ENCODE peak calls at places on chromosomes 5 and 9, in five cellular contexts. H is cardiac muscle cell, O is brain microvascular endothelial cell, Y is fibroblast of lung, K is heart left ventricle. J is an unnamed sample.

GRCh38 chr5:122701640-122702523 is 73.0 kb upstream of the SNX2 start:
- DNase-seq in H (no peak), O (no peak), Y (no peak), K (no peak), J (no peak)

GRCh38 chr9:122122468-122122867 is 29.4 kb upstream of the TTLL11 start:
- DNase-seq in Y (no peak), K (no peak), H (no peak), O (no peak), J (no peak)

GRCh38 chr5:66958984-66959641 is 237.5 kb downstream of the CD180 start:
- DNase-seq in K (peak; percentile 45), O (peak; percentile 63), H (peak; percentile 79), Y (peak; percentile 84), J (peak; percentile 82)

GRCh38 chr5:139848508-139849100 is 53.0 kb downstream of the PSD2 start:
- DNase-seq in O (no peak), H (peak; percentile 60), Y (no peak), K (peak; percentile 43), J (no peak)

GRCh38 chr5:111722016-111722591 is 34.9 kb downstream of the NREP start:
- DNase-seq in H (peak; percentile 18), O (no peak), Y (peak; percentile 6), K (no peak), J (no peak)

GRCh38 chr5:62306494-62307363 is 723 bp downstream of the KIF2A start:
- DNase-seq in K (peak; percentile 47), H (peak; percentile 51), O (peak; percentile 14), Y (peak; percentile 49), J (peak; percentile 35)

GRCh38 chr5:125928663-125929062 is 494.5 kb upstream of the GRAMD2B start:
- DNase-seq in O (no peak), H (no peak), K (no peak), Y (no peak), J (no peak)

GRCh38 chr5:147578228-147579024 is 68.6 kb upstream of the DPYSL3 start:
- DNase-seq in H (peak; percentile 82), O (peak; percentile 31), K (no peak), Y (peak; percentile 78), J (peak; percentile 74)

GRCh38 chr5:103514381-103514780 is 48.2 kb downstream of the NUDT12 start:
- DNase-seq in K (no peak), Y (no peak), H (no peak), O (no peak), J (no peak)

GRCh38 chr9:116070256-116070914 is 83.2 kb upstream of the PAPPA start:
- DNase-seq in H (peak; percentile 80), K (no peak), O (no peak), Y (no peak), J (no peak)

GRCh38 chr9:33346564-33346963 is 55.8 kb downstream of the AQP7 start:
- DNase-seq in H (peak; percentile 19), K (no peak), O (no peak), Y (no peak), J (no peak)

GRCh38 chr5:141814064-141814982 is 63.9 kb downstream of the PCDH1 start:
- DNase-seq in Y (peak; percentile 8), H (peak; percentile 49), K (peak; percentile 63), O (peak; percentile 9), J (no peak)

GRCh38 chr5:36297653-36298052 is 4.0 kb downstream of the RANBP3L start:
- DNase-seq in H (no peak), Y (no peak), K (no peak), O (no peak), J (no peak)

GRCh38 chr9:36665387-36665786 is 92.7 kb downstream of the MELK start:
- DNase-seq in Y (no peak), O (no peak), H (peak; percentile 2), K (no peak), J (no peak)

DNA sequence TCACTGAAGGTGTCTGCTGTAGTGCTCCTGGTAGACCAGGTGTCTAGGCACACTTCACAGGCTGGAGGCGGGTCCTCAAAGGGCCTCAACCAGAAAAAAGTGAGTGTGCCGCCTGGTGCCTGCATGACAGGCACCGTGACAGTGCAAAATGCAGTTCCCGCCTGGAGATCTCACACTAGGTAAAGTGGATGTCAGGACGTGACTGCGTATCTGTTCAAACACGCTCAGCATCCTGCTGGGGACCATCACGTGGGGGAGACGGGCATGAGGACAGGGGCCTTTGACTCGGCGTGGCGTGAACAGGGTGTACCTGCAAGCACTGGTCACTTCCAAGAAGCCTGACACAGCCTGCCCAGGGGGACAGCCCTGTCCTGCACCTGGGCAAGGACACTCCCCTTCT is 32.3 kb upstream of the NTNG2 start:
- DNase-seq in O (no peak), Y (no peak), K (no peak), H (no peak), J (no peak)
- TF ChIP-seq CTCF in O (no peak), Y (no peak), K (no peak), H (no peak), J (no peak)

DNA sequence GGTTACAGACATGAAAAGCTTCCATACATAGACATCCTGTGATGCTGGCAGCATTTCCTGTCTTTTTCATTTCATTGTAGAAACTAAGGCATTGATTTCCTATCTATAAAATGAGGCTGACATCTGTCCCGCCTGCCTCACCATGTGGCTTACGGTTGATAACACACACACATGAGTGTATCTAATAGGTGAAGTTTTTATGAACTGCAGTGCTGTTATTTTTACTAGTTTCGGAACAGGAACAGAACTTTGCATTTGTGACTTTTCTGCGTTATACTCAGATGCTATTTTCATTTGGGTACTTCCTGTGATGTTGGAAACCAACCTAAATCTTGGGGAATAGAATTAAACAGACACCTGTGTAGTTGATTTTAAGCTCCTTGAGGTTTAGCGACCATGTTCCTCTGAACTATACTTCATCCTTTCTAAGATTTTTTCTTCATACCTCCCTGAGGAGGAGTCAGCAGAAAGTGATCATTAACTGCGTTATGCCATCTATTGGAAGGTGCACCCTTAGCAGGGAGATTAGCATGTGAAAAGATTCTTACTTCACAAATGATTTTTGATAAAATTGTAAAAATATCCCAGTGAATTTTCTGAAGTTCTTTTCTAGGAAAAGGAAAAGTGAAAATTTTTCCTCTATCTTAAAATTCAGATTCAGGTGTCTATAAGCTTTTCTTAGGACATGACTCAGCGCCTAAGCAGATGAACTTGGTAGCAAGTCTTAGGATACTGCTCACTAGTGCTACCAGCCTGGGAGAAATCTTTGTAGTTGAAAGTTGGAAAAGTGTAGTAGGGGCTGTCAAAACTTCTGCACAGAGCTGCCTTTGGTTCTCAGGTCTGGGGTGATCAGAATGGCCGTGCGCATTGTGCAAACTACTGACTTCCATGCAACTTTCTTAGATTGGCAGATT is 134.5 kb downstream of the TRIO start:
- DNase-seq in H (no peak), O (no peak), Y (no peak), K (no peak), J (no peak)
- TF ChIP-seq CTCF in H (no peak), O (no peak), Y (no peak), K (no peak), J (no peak)

GRCh38 chr9:19120846-19121245 is 6.4 kb downstream of the PLIN2 start:
- DNase-seq in K (no peak), O (no peak), Y (no peak), H (peak; percentile 24), J (no peak)

GRCh38 chr9:19119801-19120440 is 7.4 kb downstream of the PLIN2 start:
- DNase-seq in Y (no peak), O (no peak), K (no peak), H (peak; percentile 36), J (no peak)

GRCh38 chr9:19119241-19119640 is 8.1 kb downstream of the PLIN2 start:
- DNase-seq in K (no peak), O (no peak), Y (no peak), H (peak; percentile 29), J (no peak)

GRCh38 chr9:19124430-19124793 is 2.9 kb downstream of the PLIN2 start:
- DNase-seq in O (no peak), Y (no peak), K (no peak), H (no peak), J (no peak)

GRCh38 chr9:19122490-19123042 is 4.7 kb downstream of the PLIN2 start:
- DNase-seq in H (peak; percentile 62), O (no peak), Y (no peak), K (no peak), J (peak; percentile 3)
- TF ChIP-seq CTCF in H (peak; percentile 36), O (peak; percentile 41), Y (no peak), K (no peak), J (peak; percentile 54)

DNA sequence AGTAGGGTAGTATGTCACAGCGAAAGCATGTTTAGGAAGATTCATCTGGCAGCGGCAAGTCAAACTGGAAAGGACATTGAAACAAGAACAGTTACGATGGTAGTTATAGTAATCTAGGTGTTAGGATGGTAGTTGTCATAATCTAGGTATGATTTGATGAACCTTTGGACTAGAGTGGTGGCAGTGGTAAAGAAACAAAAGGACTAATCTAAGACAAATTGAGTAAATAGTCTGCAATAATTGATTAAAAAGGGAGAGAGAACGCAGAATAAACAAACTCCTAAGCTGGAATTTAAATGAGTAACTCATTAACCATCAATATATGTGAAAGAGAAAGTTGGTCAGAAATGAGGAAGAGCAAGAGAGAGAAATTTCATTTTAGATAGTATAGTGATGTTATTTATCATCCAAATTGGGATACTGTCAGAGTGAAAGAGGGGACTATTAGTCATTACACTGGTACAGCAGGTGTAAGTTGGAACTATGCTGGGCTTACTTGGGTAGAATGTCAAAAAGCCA is 56.8 kb downstream of the MTREX start:
- DNase-seq in O (no peak), K (no peak), Y (no peak), H (no peak), J (no peak)
- TF ChIP-seq CTCF in O (no peak), K (no peak), Y (no peak), H (no peak), J (no peak)

GRCh38 chr9:71001780-71002386 is 119.5 kb downstream of the TRPM3 start:
- DNase-seq in H (peak; percentile 60), Y (peak; percentile 18), K (no peak), O (no peak), J (peak; percentile 6)
- TF ChIP-seq CTCF in H (peak; percentile 58), Y (peak; percentile 48), K (peak; percentile 55), O (peak; percentile 73), J (peak; percentile 88)

GRCh38 chr5:177303121-177303924 is at the start of the genes PRELID1 and RAB24:
- DNase-seq in H (peak; percentile 86), O (peak; percentile 76), Y (peak; percentile 79), K (peak; percentile 87), J (peak; percentile 76)
- TF ChIP-seq CTCF in H (peak; percentile 40), O (peak; percentile 42), Y (peak; percentile 25), K (peak; percentile 64), J (peak; percentile 66)

DNA sequence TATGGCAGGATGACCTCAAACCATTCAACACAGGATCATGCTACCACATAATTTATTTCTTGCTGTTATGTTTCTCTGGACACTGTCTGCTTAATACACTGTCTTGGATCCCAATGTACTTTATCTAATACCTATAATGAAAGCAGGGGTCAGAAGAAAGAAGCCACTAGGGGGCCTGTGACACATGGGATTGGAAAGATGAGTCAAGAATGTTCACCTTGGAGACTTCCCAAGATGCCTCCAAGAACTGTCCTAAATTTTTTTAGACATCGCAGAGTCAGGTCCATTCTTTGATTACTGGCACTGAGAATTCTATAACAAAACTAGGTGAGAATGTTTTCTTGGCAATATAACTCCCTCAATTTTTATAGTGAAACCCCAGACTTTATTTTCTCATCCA is 305.8 kb upstream of the SMARCA2 start:
- DNase-seq in K (no peak), Y (no peak), H (no peak), O (no peak), J (no peak)
- TF ChIP-seq CTCF in K (peak; percentile 28), Y (no peak), H (no peak), O (no peak), J (peak; percentile 49)

DNA sequence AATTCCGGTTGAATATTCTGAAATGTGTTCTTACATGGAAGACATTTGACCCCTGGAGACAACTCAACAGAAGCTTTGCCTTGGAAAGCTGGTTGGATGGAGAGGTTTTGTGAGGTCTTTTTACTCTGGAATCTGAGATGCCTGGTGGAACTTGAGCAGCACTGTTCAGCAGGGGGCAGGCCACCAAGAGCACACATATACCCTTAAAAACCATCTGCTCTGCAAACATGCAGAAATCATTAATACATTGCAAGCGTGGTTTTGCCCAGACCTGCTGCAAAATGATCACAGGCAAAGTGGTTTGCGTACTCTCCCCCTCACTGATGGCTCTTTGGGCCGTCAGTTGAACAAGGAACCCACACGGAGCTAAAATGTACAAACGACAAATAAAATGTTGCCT is 32.8 kb upstream of the DAP start:
- DNase-seq in O (no peak), H (no peak), K (no peak), Y (no peak), J (no peak)
- TF ChIP-seq CTCF in O (peak; percentile 51), H (no peak), K (no peak), Y (no peak), J (peak; percentile 44)

J was measured in HFFc6.